ENCODE peak calls at places on chromosomes 5 and 9, in four cellular contexts. N is Peyer's patch, C is body of pancreas, T is stomach. Z is an unnamed sample.

GRCh38 chr9:97558701-97559101 is 57.2 kb downstream of the TMOD1 start:
- DNase-seq in N (no peak), C (no peak), T (no peak), Z (no peak)

GRCh38 chr5:180328296-180329137 is 24.6 kb downstream of the GFPT2 start:
- DNase-seq in N (peak; percentile 94), C (peak; percentile 91), T (peak; percentile 88), Z (peak; percentile 94)

GRCh38 chr5:103582364-103582763 is 19.8 kb upstream of the NUDT12 start:
- DNase-seq in N (peak; percentile 60), C (peak; percentile 47), T (no peak), Z (peak; percentile 30)

GRCh38 chr5:531101-531748 is 7.0 kb upstream of the SLC9A3 start:
- DNase-seq in N (no peak), C (peak; percentile 34), T (no peak), Z (no peak)

GRCh38 chr9:89750117-89750551 is 145.3 kb downstream of the GADD45G start:
- DNase-seq in N (peak; percentile 43), C (no peak), T (no peak), Z (no peak)

GRCh38 chr5:144315994-144316634 is 145.4 kb downstream of the KCTD16 start:
- DNase-seq in N (peak; percentile 50), C (peak; percentile 71), T (no peak), Z (no peak)

GRCh38 chr5:61801174-61801573 is 469.1 kb downstream of the ZSWIM6 start:
- DNase-seq in N (no peak), C (no peak), T (no peak), Z (no peak)

GRCh38 chr5:1288439-1289335 is 6.2 kb downstream of the TERT start:
- DNase-seq in N (no peak), C (no peak), T (no peak), Z (no peak)

GRCh38 chr5:126490167-126490937 is 67.1 kb downstream of the GRAMD2B start:
- DNase-seq in N (no peak), C (no peak), T (no peak), Z (no peak)

GRCh38 chr5:57488308-57488955 is 5.8 kb upstream of the ACTBL2 start:
- DNase-seq in N (no peak), C (no peak), T (no peak), Z (no peak)

GRCh38 chr9:116453785-116454184 is 233.3 kb upstream of the TRIM32 start:
- DNase-seq in N (no peak), C (no peak), T (no peak), Z (no peak)

GRCh38 chr5:88660326-88660946 is 222.5 kb downstream of the MEF2C start:
- DNase-seq in N (no peak), C (no peak), T (no peak), Z (peak; percentile 82)

GRCh38 chr5:172086312-172086975 is 80.0 kb upstream of the FBXW11 start:
- DNase-seq in N (peak; percentile 36), C (no peak), T (no peak), Z (no peak)

GRCh38 chr9:2319421-2319820 is 302.2 kb upstream of the VLDLR start:
- DNase-seq in N (no peak), C (no peak), T (no peak), Z (no peak)

GRCh38 chr5:170483701-170484458 is 19.9 kb upstream of the KCNIP1 start:
- DNase-seq in N (no peak), C (peak; percentile 47), T (no peak), Z (peak; percentile 49)

GRCh38 chr9:2837915-2838314 is 6.0 kb downstream of the PUM3 start:
- DNase-seq in N (no peak), C (no peak), T (no peak), Z (no peak)

GRCh38 chr5:68114641-68115040 is 100.9 kb upstream of the PIK3R1 start:
- DNase-seq in N (no peak), C (no peak), T (no peak), Z (no peak)

GRCh38 chr5:39040875-39041274 is 33.3 kb downstream of the RICTOR start:
- DNase-seq in N (peak; percentile 56), C (peak; percentile 24), T (peak; percentile 31), Z (no peak)

GRCh38 chr5:73743161-73743560 is 117.2 kb downstream of the ARHGEF28 start:
- DNase-seq in N (no peak), C (no peak), T (no peak), Z (no peak)

GRCh38 chr9:70218767-70219166 is 40.0 kb upstream of the SMC5 start:
- DNase-seq in N (no peak), C (no peak), T (no peak), Z (no peak)

GRCh38 chr5:130471-131175 is 38.7 kb downstream of the PLEKHG4B start:
- DNase-seq in N (no peak), C (no peak), T (no peak), Z (no peak)

GRCh38 chr9:110545705-110546104 is 33.8 kb downstream of the SVEP1 start:
- DNase-seq in N (no peak), C (no peak), T (no peak), Z (no peak)

GRCh38 chr9:83435301-83435700 is 102.9 kb downstream of the FRMD3 start:
- DNase-seq in N (no peak), C (no peak), T (no peak), Z (no peak)

GRCh38 chr5:150599917-150600511 is 40.4 kb upstream of the SYNPO start:
- DNase-seq in N (peak; percentile 86), C (peak; percentile 87), T (peak; percentile 86), Z (peak; percentile 88)

GRCh38 chr5:15757635-15758034 is 257.7 kb downstream of the FBXL7 start:
- DNase-seq in N (no peak), C (no peak), T (no peak), Z (no peak)

GRCh38 chr5:67310169-67310568 is 113.6 kb upstream of the CD180 start:
- DNase-seq in N (no peak), C (no peak), T (no peak), Z (no peak)

GRCh38 chr5:134651531-134651930 is 2.9 kb downstream of the SEC24A start:
- DNase-seq in N (peak; percentile 22), C (no peak), T (no peak), Z (no peak)

GRCh38 chr9:3240651-3241268 is 285.0 kb downstream of the RFX3 start:
- DNase-seq in N (peak; percentile 83), C (peak; percentile 84), T (peak; percentile 64), Z (peak; percentile 88)

GRCh38 chr9:132114102-132114707 is 34.5 kb upstream of the MED27 start:
- DNase-seq in N (peak; percentile 68), C (peak; percentile 74), T (peak; percentile 61), Z (peak; percentile 65)

GRCh38 chr9:133855802-133856592 is 117.8 kb upstream of the SARDH start:
- DNase-seq in N (peak; percentile 90), C (peak; percentile 56), T (peak; percentile 53), Z (peak; percentile 83)

GRCh38 chr9:69104830-69105527 is 69.1 kb upstream of the TJP2 start:
- DNase-seq in N (peak; percentile 91), C (peak; percentile 93), T (peak; percentile 85), Z (no peak)

GRCh38 chr5:36610629-36611028 is 4.2 kb downstream of the SLC1A3 start:
- DNase-seq in N (no peak), C (no peak), T (no peak), Z (no peak)

GRCh38 chr9:92033307-92033706 is 81.9 kb downstream of the SPTLC1 start:
- DNase-seq in N (no peak), C (no peak), T (no peak), Z (no peak)

GRCh38 chr5:179123109-179123426 is 62.9 kb downstream of the ZNF354C start:
- DNase-seq in N (peak; percentile 31), C (no peak), T (peak; percentile 2), Z (no peak)

GRCh38 chr9:125659201-125659840 is 47.7 kb downstream of the MAPKAP1 start:
- DNase-seq in N (no peak), C (no peak), T (no peak), Z (no peak)

GRCh38 chr9:79134654-79135053 is 437.1 kb upstream of the TLE4 start:
- DNase-seq in N (no peak), C (peak; percentile 17), T (no peak), Z (no peak)

GRCh38 chr5:178589180-178590140 is 733 bp downstream of the COL23A1 start:
- DNase-seq in N (no peak), C (peak; percentile 30), T (no peak), Z (no peak)

GRCh38 chr5:126492939-126493338 is 69.7 kb downstream of the GRAMD2B start:
- DNase-seq in N (no peak), C (no peak), T (no peak), Z (no peak)

GRCh38 chr9:36566813-36567217 is 5.9 kb upstream of the MELK start:
- DNase-seq in N (no peak), C (no peak), T (peak; percentile 55), Z (peak; percentile 87)

GRCh38 chr5:17219431-17219830 is 2.0 kb downstream of the BASP1 start:
- DNase-seq in N (no peak), C (no peak), T (no peak), Z (no peak)
- H3K27me3 ChIP-seq in N (peaks cover 12% of the 10 kb centered on the region), C (no peaks in the 10 kb centered on the region), T (peaks cover 21% of the 10 kb centered on the region), Z (no peaks in the 10 kb centered on the region)

GRCh38 chr5:50653946-50654345 is 12.5 kb upstream of the PARP8 start:
- DNase-seq in N (peak; percentile 76), C (no peak), T (no peak), Z (no peak)
- H3K4me3 ChIP-seq in N (no peak overlapping the region), C (no peak overlapping the region), T (no peak overlapping the region), Z (no peak overlapping the region)

GRCh38 chr9:136648746-136649145 is 14.0 kb upstream of the EGFL7 start:
- DNase-seq in N (no peak), C (no peak), T (no peak), Z (peak; percentile 45)
- TF ChIP-seq POLR2A in N (no peak), C (no peak), T (no peak), Z (peak; percentile 11)

DNA sequence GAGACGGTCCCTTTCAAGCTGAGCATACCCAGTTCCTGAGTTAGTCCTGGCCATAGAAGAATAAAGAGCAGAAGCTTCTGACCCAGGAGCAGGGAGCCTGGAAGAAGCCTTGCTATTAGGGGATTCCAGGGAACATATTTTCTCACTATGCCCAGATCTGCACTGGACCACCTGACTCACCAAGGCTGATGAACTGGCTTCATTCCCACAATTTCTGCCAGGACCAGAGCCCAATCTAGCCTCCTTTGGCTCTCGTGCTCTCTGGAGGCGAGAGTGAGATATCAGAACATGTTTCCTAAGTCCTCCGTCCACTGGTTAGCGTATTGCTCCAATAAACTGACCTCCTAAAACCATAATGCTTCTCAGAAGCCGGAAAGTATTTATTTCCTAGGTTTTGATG is 9.9 kb downstream of the GABBR2 start:
- DNase-seq in N (no peak), C (no peak), T (no peak), Z (no peak)
- H3K27me3 ChIP-seq in N (no peaks in the 10 kb centered on the region), C (no peaks in the 10 kb centered on the region), T (peaks cover 3% of the 10 kb centered on the region), Z (no peaks in the 10 kb centered on the region)

GRCh38 chr5:174607205-174607604 is 117.2 kb upstream of the MSX2 start:
- DNase-seq in N (no peak), C (no peak), T (no peak), Z (no peak)

GRCh38 chr5:174609116-174609515 is 115.3 kb upstream of the MSX2 start:
- DNase-seq in N (peak; percentile 62), C (peak; percentile 26), T (peak; percentile 54), Z (peak; percentile 31)

GRCh38 chr5:174610968-174611367 is 113.4 kb upstream of the MSX2 start:
- DNase-seq in N (peak; percentile 75), C (peak; percentile 38), T (peak; percentile 43), Z (peak; percentile 21)

GRCh38 chr5:174606646-174607045 is 117.7 kb upstream of the MSX2 start:
- DNase-seq in N (no peak), C (no peak), T (no peak), Z (no peak)

GRCh38 chr5:174608631-174609097 is 115.7 kb upstream of the MSX2 start:
- DNase-seq in N (peak; percentile 91), C (peak; percentile 75), T (peak; percentile 95), Z (peak; percentile 67)
- H3K4me3 ChIP-seq in N (no peak overlapping the region), C (no peak overlapping the region), T (no peak overlapping the region), Z (no peak overlapping the region)

GRCh38 chr5:107377277-107377609 is 293.5 kb downstream of the EFNA5 start:
- DNase-seq in N (no peak), C (no peak), T (no peak), Z (no peak)
- TF ChIP-seq POLR2A in N (no peak), C (no peak), T (no peak), Z (no peak)